ENCODE peak calls at places on chromosomes 16 and 17, in six cellular contexts. M is sigmoid colon, D is HAP-1, H is HCT116, O is GM23338, K is SK-N-SH. P is an unnamed sample. For H3K27me3 and H3K4me1, the result is how much of the 10 kb centered on the place peaks cover.

GRCh38 chr17:36611345-36612072 is 10.1 kb downstream of the MRM1 start:
- DNase-seq in D (no peak), O (no peak), H (no peak), M (no peak), K (no peak), P (peak)

GRCh38 chr17:10115536-10115932 is 82.9 kb downstream of the GAS7 start:
- DNase-seq in H (no peak), M (no peak), K (no peak), D (no peak), O (no peak), P (no peak)

GRCh38 chr16:81786868-81787267 is 7.8 kb downstream of the PLCG2 start:
- DNase-seq in O (no peak), M (no peak), D (no peak), H (no peak), K (no peak), P (no peak)

GRCh38 chr16:49828545-49829267 is 27.2 kb downstream of the ZNF423 start:
- DNase-seq in H (no peak), D (no peak), O (no peak), M (no peak), K (no peak), P (no peak)

GRCh38 chr16:57703416-57704010 is 8.9 kb downstream of the DRC7 start:
- DNase-seq in K (no peak), M (no peak), H (no peak), O (no peak), D (no peak), P (no peak)

GRCh38 chr16:13425840-13426239 is 494.1 kb upstream of the ERCC4 start:
- DNase-seq in K (no peak), D (no peak), H (no peak), M (no peak), O (no peak), P (no peak)

GRCh38 chr17:7853693-7854043 is 1.2 kb upstream of the TMEM88 start:
- DNase-seq in K (no peak), D (no peak), O (peak), M (peak), H (no peak), P (no peak)

GRCh38 chr16:75234856-75235696 is 16.3 kb downstream of the CTRB1 start:
- DNase-seq in H (no peak), D (no peak), M (peak), K (no peak), O (no peak), P (no peak)

GRCh38 chr17:44008205-44008909 is 3.9 kb downstream of the NAGS start:
- DNase-seq in K (no peak), H (no peak), O (peak), D (no peak), M (no peak), P (no peak)

DNA sequence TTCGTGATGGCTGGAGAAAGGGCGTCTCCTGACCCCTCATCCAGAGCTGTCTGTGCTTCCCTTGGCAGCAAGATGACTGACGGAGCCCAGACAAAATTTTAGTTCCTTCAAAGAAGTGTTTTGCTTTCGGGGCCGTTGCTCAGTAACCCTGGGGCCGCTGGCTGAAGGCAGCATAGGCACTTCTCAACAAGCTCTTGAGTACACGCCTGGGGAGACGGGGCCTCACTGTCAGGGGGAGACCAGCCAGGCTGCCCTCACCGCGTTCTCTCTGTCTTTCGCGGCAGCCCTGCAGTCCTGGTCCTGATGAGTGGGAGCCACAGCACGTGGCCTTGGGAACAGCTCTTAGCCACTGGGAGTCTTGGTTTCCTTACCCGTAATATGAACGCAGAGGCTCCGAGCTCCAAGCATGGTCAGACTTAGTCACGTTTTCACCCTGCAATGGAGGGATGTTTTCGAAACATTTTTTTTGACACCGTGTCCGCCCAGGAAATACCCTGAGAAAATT is 86.0 kb downstream of the IRF8 start:
- DNase-seq in K (no peak), M (peak), O (no peak), D (no peak), H (no peak), P (no peak)
- H3K27me3 ChIP-seq in K (half or more), M (under half), O (under half), D (half or more), H (half or more), P (under half)

GRCh38 chr16:85544668-85545067 is 68.5 kb upstream of the GSE1 start:
- DNase-seq in O (no peak), H (no peak), M (no peak), D (no peak), K (peak), P (no peak)

GRCh38 chr16:85543998-85544397 is 69.1 kb upstream of the GSE1 start:
- DNase-seq in O (no peak), K (no peak), D (no peak), M (no peak), H (no peak), P (no peak)

GRCh38 chr16:85548375-85548774 is 64.7 kb upstream of the GSE1 start:
- DNase-seq in K (no peak), O (no peak), M (no peak), H (no peak), D (no peak), P (no peak)

GRCh38 chr16:85545227-85545818 is 67.8 kb upstream of the GSE1 start:
- DNase-seq in K (no peak), M (no peak), D (no peak), H (no peak), O (no peak), P (no peak)

DNA sequence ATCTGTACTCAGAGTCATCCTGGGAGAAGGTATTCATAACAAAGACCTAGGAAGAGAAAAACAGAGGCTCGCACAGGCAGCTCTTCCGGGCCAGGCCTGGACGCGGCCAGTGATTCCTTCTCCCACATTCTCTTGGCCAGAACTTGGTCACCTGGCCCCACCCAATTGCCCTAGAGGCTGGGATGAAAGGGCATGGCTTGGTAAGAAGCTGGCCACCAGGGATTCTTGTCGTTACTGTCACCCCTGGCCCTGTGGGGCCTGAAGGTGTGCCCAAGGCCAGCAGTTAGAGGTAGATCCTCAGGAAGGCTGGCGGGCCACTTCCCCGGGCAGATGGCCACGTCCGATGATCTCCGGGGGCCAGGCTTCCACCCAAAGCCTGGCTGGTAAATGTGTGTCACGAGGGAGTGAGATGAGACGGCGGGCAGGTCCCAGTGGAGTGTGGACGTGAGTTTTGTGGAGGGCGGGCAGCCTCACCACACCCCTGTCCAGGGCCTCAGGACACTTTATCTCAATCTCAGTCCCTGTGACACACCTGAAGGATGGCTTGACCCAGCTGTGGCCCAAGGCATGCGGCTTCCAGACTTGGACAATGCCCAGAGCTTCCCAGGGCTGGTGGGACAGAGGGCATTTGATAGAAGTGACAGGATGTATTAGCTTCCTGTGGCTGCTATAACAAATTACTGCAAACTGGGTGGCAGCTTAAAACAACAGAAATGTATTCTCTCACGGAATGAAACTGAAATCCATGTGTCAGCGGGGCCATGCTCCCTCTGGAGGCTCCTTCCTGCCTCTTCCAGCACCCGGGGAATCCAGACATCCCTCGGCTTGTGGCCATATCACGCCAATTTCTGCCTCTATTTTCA is 66.3 kb upstream of the GSE1 start:
- DNase-seq in H (no peak), M (no peak), K (no peak), D (no peak), O (no peak), P (no peak)
- H3K4me1 ChIP-seq in H (under half), M (under half), K (under half), D (under half), O (under half), P (under half)

GRCh38 chr17:47739150-47739549 is 6.1 kb downstream of the TBX21 start:
- DNase-seq in K (no peak), D (no peak), O (no peak), M (peak), H (no peak), P (no peak)

GRCh38 chr17:47741109-47741792 is 8.2 kb downstream of the TBX21 start:
- DNase-seq in D (no peak), M (peak), K (no peak), H (no peak), O (no peak), P (no peak)

GRCh38 chr17:47735536-47736011 is 2.5 kb downstream of the TBX21 start:
- DNase-seq in K (peak), H (no peak), D (peak), O (no peak), M (peak), P (no peak)

GRCh38 chr17:47736501-47737211 is 3.6 kb downstream of the TBX21 start:
- DNase-seq in O (no peak), K (no peak), D (peak), H (no peak), M (peak), P (no peak)

DNA sequence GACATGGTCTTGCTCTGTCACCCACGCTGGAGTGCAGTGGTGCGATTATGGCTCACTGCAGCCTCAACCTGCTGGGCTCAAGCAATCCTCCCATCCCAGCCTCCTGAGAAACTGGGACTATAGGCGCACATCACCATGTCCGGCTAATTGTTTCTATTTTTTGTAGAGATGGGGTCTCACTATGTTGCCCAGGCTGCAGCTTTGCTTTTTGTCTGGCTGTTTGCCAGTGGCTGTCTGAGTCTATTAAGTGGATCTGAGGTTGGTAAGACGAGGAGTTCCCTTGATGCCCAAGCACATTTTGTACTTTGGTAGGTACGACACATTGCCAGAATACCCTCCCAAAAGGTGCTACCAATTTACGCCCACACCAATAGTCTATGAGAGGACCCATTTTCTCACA is 5.1 kb downstream of the TBX21 start:
- DNase-seq in D (no peak), M (peak), K (no peak), O (no peak), H (no peak), P (no peak)
- H3K27me3 ChIP-seq in D (under half), M (under half), K (half or more), O (under half), H (under half), P (half or more)

DNA sequence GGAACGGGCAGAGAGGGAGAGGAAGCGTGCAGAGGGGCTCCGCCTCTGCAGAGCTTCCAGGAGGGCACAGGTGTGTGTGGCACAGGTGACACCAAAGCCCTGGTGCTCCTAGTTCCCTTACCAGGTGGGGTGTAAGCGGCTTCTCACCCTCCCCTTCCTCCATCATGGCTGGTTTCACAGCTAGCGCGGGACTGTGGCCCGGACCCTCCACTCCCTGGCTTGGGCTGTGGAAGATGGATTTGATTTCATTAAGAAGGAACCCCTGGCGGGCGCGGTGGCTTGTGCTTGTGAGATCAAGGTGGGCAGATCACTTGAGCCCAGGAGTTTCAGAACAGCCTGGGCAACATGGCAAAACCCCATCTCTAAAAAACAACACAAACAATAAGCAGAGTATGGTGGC is 241.2 kb upstream of the GSE1 start:
- DNase-seq in M (no peak), O (no peak), D (no peak), K (no peak), H (no peak), P (no peak)
- H3K4me1 ChIP-seq in M (under half), O (under half), D (under half), K (half or more), H (under half), P (under half)

GRCh38 chr16:935684-936083 is 35.1 kb downstream of the LMF1 start:
- DNase-seq in K (no peak), D (no peak), H (no peak), O (no peak), M (no peak), P (no peak)
- H3K27me3 ChIP-seq in K (under half), D (under half), H (under half), O (under half), M (under half), P (under half)

DNA sequence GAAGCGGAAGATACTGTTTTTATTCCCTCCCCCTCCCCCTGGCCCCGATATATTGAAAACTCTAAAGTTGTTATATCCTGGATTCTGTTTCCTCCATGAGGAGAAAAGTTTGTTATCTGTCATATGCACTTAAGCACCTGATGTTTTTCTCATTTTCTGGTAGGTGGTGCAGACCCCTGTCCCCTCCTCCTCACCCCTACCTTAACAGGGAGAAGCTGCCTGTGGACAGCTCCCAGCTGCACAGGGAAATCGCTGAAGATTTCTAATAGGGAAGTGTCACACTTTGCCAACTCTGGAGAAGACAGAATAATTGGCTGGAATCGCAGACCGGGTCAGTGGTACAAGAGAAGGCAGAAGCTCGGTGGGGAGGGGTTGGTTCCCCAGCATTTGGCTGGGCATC is 45.3 kb upstream of the TOB1 start:
- DNase-seq in M (no peak), O (no peak), K (no peak), H (no peak), D (no peak), P (no peak)
- H3K4me1 ChIP-seq in M (under half), O (under half), K (under half), H (under half), D (under half), P (under half)

GRCh38 chr16:79362312-79362970 is 238.1 kb downstream of the MAF start:
- DNase-seq in M (no peak), D (no peak), O (peak), K (no peak), H (no peak), P (no peak)
- H3K27me3 ChIP-seq in M (under half), D (under half), O (under half), K (under half), H (under half), P (under half)

P was measured in foreskin keratinocyte.